ENCODE peak calls at places on chromosome 7, in six cellular contexts. W, I, J, Q, F and K are unnamed samples.

GRCh38 chr7:149850007-149850594 is 11.9 kb downstream of the ZNF862 start:
- DNase-seq in W (no peak), Q (peak; percentile 55), J (no peak), F (no peak), I (no peak), K (no peak)

GRCh38 chr7:139505563-139505962 is 17.9 kb upstream of the CLEC2L start:
- DNase-seq in I (no peak), J (no peak), Q (peak; percentile 92), W (no peak), F (peak; percentile 15), K (no peak)

GRCh38 chr7:93575555-93576397 is 1.3 kb upstream of the CALCR start:
- DNase-seq in F (no peak), W (no peak), J (no peak), Q (peak; percentile 77), I (peak; percentile 20), K (no peak)

GRCh38 chr7:114087674-114088539 is 169.1 kb upstream of the PPP1R3A start:
- DNase-seq in Q (peak; percentile 75), I (peak; percentile 53), J (peak; percentile 44), W (no peak), F (no peak), K (no peak)

GRCh38 chr7:127904706-127905056 is 126.6 kb downstream of the LRRC4 start:
- DNase-seq in J (no peak), F (no peak), I (no peak), Q (no peak), W (no peak), K (no peak)

GRCh38 chr7:44678468-44679179 is 70.0 kb upstream of the ZMIZ2 start:
- DNase-seq in Q (no peak), I (no peak), W (no peak), J (peak; percentile 46), F (no peak), K (peak; percentile 63)

GRCh38 chr7:144777005-144777814 is 58.6 kb downstream of the TPK1 start:
- DNase-seq in I (no peak), F (no peak), J (no peak), W (no peak), Q (no peak), K (no peak)

GRCh38 chr7:82172896-82173295 is 270.7 kb downstream of the CACNA2D1 start:
- DNase-seq in Q (no peak), W (no peak), F (no peak), I (no peak), J (no peak), K (no peak)

GRCh38 chr7:3673524-3673923 is 372.5 kb downstream of the SDK1 start:
- DNase-seq in Q (peak; percentile 91), I (no peak), F (no peak), J (no peak), W (peak; percentile 27), K (peak; percentile 14)

GRCh38 chr7:20035279-20035875 is 181.8 kb downstream of the MACC1 start:
- DNase-seq in I (no peak), W (no peak), J (no peak), F (no peak), Q (no peak), K (no peak)

GRCh38 chr7:148620749-148621372 is 30.3 kb downstream of the C7orf33 start:
- DNase-seq in W (no peak), I (no peak), F (peak; percentile 3), J (peak; percentile 64), Q (no peak), K (no peak)

GRCh38 chr7:36784991-36785940 is 61.0 kb upstream of the AOAH start:
- DNase-seq in W (peak; percentile 59), F (no peak), Q (no peak), I (no peak), J (peak; percentile 31), K (peak; percentile 20)

GRCh38 chr7:18338910-18339309 is 156.6 kb upstream of the HDAC9 start:
- DNase-seq in I (no peak), F (no peak), W (no peak), J (no peak), Q (no peak), K (no peak)

GRCh38 chr7:45646996-45647411 is 72.8 kb downstream of the ADCY1 start:
- DNase-seq in I (no peak), W (no peak), Q (peak; percentile 55), J (no peak), F (no peak), K (peak; percentile 8)

GRCh38 chr7:30750574-30751256 is 1.2 kb upstream of the INMT start:
- DNase-seq in F (no peak), I (no peak), Q (peak; percentile 38), J (no peak), W (no peak), K (peak; percentile 83)

GRCh38 chr7:142583424-142583823 is 165.8 kb upstream of the PRSS1 start:
- DNase-seq in Q (no peak), F (peak; percentile 63), I (no peak), J (no peak), W (no peak), K (no peak)

GRCh38 chr7:42224391-42225003 is 12.5 kb downstream of the GLI3 start:
- DNase-seq in I (no peak), Q (peak; percentile 68), W (no peak), F (no peak), J (no peak), K (no peak)

GRCh38 chr7:27112960-27113949 is 10.8 kb upstream of the HOXA2 start:
- DNase-seq in J (peak; percentile 69), W (no peak), I (peak; percentile 64), Q (peak; percentile 80), F (peak; percentile 60), K (no peak)

GRCh38 chr7:44540592-44541027 is 520 bp downstream of the NPC1L1 start:
- DNase-seq in I (no peak), J (no peak), W (no peak), Q (no peak), F (no peak), K (no peak)

GRCh38 chr7:36277247-36277542 is 112.5 kb upstream of the ANLN start:
- DNase-seq in J (no peak), F (no peak), Q (no peak), I (no peak), W (no peak), K (no peak)

GRCh38 chr7:114921636-114922150 is at the start of gene MDFIC:
- DNase-seq in I (peak; percentile 42), Q (no peak), F (no peak), W (no peak), J (peak; percentile 65), K (peak; percentile 24)

GRCh38 chr7:104855826-104856225 is 158.2 kb upstream of the KMT2E start:
- DNase-seq in F (no peak), J (no peak), Q (no peak), I (no peak), W (no peak), K (no peak)

GRCh38 chr7:135475521-135475920 is 34.4 kb downstream of the CNOT4 start:
- DNase-seq in F (no peak), J (no peak), W (no peak), I (no peak), Q (no peak), K (no peak)

GRCh38 chr7:9026121-9026520 is 592.7 kb downstream of the NXPH1 start:
- DNase-seq in I (no peak), J (no peak), F (no peak), W (no peak), Q (no peak), K (no peak)

GRCh38 chr7:133121175-133121844 is 39.4 kb upstream of the CHCHD3 start:
- DNase-seq in W (no peak), F (no peak), J (no peak), Q (no peak), I (no peak), K (no peak)

GRCh38 chr7:17965600-17965999 is 25.3 kb upstream of the SNX13 start:
- DNase-seq in Q (no peak), J (no peak), I (no peak), W (no peak), F (no peak), K (no peak)

GRCh38 chr7:127021019-127021738 is 231.6 kb downstream of the GRM8 start:
- DNase-seq in I (no peak), F (no peak), J (no peak), W (no peak), Q (no peak), K (no peak)

GRCh38 chr7:95646350-95646749 is 50.0 kb upstream of the PDK4 start:
- DNase-seq in Q (no peak), F (no peak), I (no peak), W (no peak), J (no peak), K (no peak)

GRCh38 chr7:155665957-155666287 is 21.5 kb downstream of the RBM33 start:
- DNase-seq in F (no peak), Q (no peak), I (no peak), W (no peak), J (no peak), K (no peak)
- H3K27ac ChIP-seq in F (no peak overlapping the region), Q (no peak overlapping the region), I (no peak overlapping the region), W (no peak overlapping the region), J (no peak overlapping the region), K (no peak overlapping the region)

GRCh38 chr7:131103997-131104396 is 223.7 kb upstream of the MKLN1 start:
- DNase-seq in J (no peak), I (no peak), W (no peak), Q (no peak), F (no peak), K (no peak)
- TF ChIP-seq CTCF in J (no peak), I (no peak), W (no peak), Q (no peak), F (no peak), K (no peak)

GRCh38 chr7:107180378-107180777 is 11.6 kb downstream of the HBP1 start:
- DNase-seq in F (peak; percentile 64), J (peak; percentile 35), Q (no peak), I (no peak), W (peak; percentile 43), K (no peak)
- H3K36me3 ChIP-seq in F (peaks cover 19% of the 10 kb centered on the region), J (no peaks in the 10 kb centered on the region), Q (peaks cover 47% of the 10 kb centered on the region), I (no peaks in the 10 kb centered on the region), W (peaks cover 20% of the 10 kb centered on the region), K (peaks cover 8% of the 10 kb centered on the region)

DNA sequence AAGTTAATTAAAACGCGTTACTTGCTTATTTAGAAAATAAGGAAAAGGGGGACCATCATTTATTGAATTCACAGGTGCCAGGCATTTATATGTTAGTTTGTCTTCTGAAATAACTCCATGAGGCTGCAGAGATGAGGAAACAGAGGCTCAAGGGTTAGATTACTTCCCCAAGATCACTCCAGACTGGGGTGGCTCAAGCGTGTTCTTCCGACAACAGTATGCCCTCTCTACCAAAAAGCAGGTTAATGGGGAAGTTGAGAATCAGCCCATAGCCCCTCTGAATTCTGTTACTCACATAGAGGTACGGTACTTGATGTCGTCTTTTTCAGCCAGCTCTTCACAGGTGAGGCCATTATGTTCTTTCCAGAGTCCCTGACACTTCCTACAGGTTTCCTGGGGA is 129.3 kb downstream of the RNF216 start:
- DNase-seq in I (no peak), Q (no peak), J (no peak), F (no peak), W (no peak), K (no peak)
- H3K27ac ChIP-seq in I (no peak overlapping the region), Q (no peak overlapping the region), J (no peak overlapping the region), F (no peak overlapping the region), W (no peak overlapping the region), K (no peak overlapping the region)